ENCODE peak calls at places on chromosome 22, in six cellular contexts. J, B, X, C, Y and P are unnamed samples.

GRCh38 chr22:31343235-31344191 is 2.6 kb downstream of the PATZ1 start:
- DNase-seq in J (no peak), B (peak; percentile 40), X (no peak), C (peak; percentile 69), Y (peak; percentile 92), P (no peak)

GRCh38 chr22:31814942-31815341 is 61.1 kb downstream of the DEPDC5 start:
- DNase-seq in J (no peak), B (no peak), X (no peak), C (no peak), Y (no peak), P (no peak)

GRCh38 chr22:34800265-34800664 is 265.7 kb upstream of the ISX start:
- DNase-seq in J (no peak), B (no peak), X (no peak), C (no peak), Y (no peak), P (no peak)

GRCh38 chr22:24200616-24201212 is 19.4 kb downstream of the SUSD2 start:
- DNase-seq in J (no peak), B (no peak), X (no peak), C (no peak), Y (no peak), P (no peak)

GRCh38 chr22:35661377-35661937 is 13.2 kb downstream of the APOL6 start:
- DNase-seq in J (no peak), B (no peak), X (no peak), C (no peak), Y (no peak), P (no peak)

GRCh38 chr22:27210111-27210739 is 552.8 kb downstream of the MIAT start:
- DNase-seq in J (no peak), B (no peak), X (no peak), C (no peak), Y (no peak), P (no peak)

GRCh38 chr22:39530692-39531331 is 1.7 kb downstream of the RPS19BP1 start:
- DNase-seq in J (no peak), B (no peak), X (no peak), C (peak; percentile 44), Y (peak; percentile 89), P (no peak)

GRCh38 chr22:30903876-30904460 is 64.6 kb downstream of the MORC2 start:
- DNase-seq in J (no peak), B (no peak), X (no peak), C (no peak), Y (no peak), P (no peak)

GRCh38 chr22:46106279-46107022 is 43.9 kb upstream of the PPARA start:
- DNase-seq in J (no peak), B (no peak), X (no peak), C (no peak), Y (no peak), P (no peak)

GRCh38 chr22:33271390-33272161 is 213.4 kb upstream of the SYN3 start:
- DNase-seq in J (peak; percentile 70), B (peak; percentile 36), X (no peak), C (no peak), Y (no peak), P (no peak)

GRCh38 chr22:19109198-19110063 is 12.8 kb downstream of the DGCR2 start:
- DNase-seq in J (no peak), B (no peak), X (peak; percentile 26), C (no peak), Y (no peak), P (no peak)

GRCh38 chr22:17931400-17931825 is 92.9 kb downstream of the MICAL3 start:
- DNase-seq in J (peak; percentile 89), B (no peak), X (no peak), C (no peak), Y (no peak), P (no peak)

GRCh38 chr22:23212061-23213030 is 32.0 kb downstream of the BCR start:
- DNase-seq in J (no peak), B (no peak), X (no peak), C (peak; percentile 45), Y (no peak), P (no peak)

GRCh38 chr22:33561149-33561807 is 359.0 kb downstream of the LARGE1 start:
- DNase-seq in J (no peak), B (no peak), X (no peak), C (no peak), Y (no peak), P (no peak)

GRCh38 chr22:50274311-50274710 is 4.1 kb upstream of the MAPK11 start:
- DNase-seq in J (no peak), B (no peak), X (no peak), C (peak; percentile 71), Y (peak; percentile 60), P (no peak)

GRCh38 chr22:26553056-26553752 is 36.7 kb downstream of the TPST2 start:
- DNase-seq in J (no peak), B (no peak), X (no peak), C (no peak), Y (no peak), P (no peak)

GRCh38 chr22:17077255-17077654 is 7.5 kb upstream of the IL17RA start:
- DNase-seq in J (no peak), B (no peak), X (no peak), C (no peak), Y (no peak), P (no peak)

GRCh38 chr22:49753961-49754673 is 73.6 kb downstream of the BRD1 start:
- DNase-seq in J (peak; percentile 36), B (no peak), X (no peak), C (no peak), Y (no peak), P (no peak)

GRCh38 chr22:47604563-47604962 is 842.1 kb downstream of the TBC1D22A start:
- DNase-seq in J (no peak), B (no peak), X (no peak), C (no peak), Y (no peak), P (no peak)

GRCh38 chr22:49590851-49591445 is 236.7 kb downstream of the BRD1 start:
- DNase-seq in J (no peak), B (no peak), X (no peak), C (no peak), Y (no peak), P (no peak)

GRCh38 chr22:24482586-24482985 is 12.5 kb upstream of the UPB1 start:
- DNase-seq in J (no peak), B (no peak), X (no peak), C (no peak), Y (no peak), P (no peak)

GRCh38 chr22:26848244-26848920 is 191.0 kb downstream of the MIAT start:
- DNase-seq in J (peak; percentile 60), B (no peak), X (no peak), C (no peak), Y (no peak), P (no peak)

GRCh38 chr22:19430890-19431541 is 517 bp downstream of the HIRA start:
- DNase-seq in J (peak; percentile 71), B (peak; percentile 38), X (no peak), C (peak; percentile 58), Y (peak; percentile 66), P (no peak)

GRCh38 chr22:36144886-36145541 is 15.5 kb downstream of the APOL3 start:
- DNase-seq in J (peak; percentile 75), B (peak; percentile 66), X (no peak), C (peak; percentile 80), Y (peak; percentile 84), P (peak; percentile 39)

GRCh38 chr22:26985217-26985616 is 327.8 kb downstream of the MIAT start:
- DNase-seq in J (no peak), B (no peak), X (no peak), C (no peak), Y (no peak), P (no peak)

DNA sequence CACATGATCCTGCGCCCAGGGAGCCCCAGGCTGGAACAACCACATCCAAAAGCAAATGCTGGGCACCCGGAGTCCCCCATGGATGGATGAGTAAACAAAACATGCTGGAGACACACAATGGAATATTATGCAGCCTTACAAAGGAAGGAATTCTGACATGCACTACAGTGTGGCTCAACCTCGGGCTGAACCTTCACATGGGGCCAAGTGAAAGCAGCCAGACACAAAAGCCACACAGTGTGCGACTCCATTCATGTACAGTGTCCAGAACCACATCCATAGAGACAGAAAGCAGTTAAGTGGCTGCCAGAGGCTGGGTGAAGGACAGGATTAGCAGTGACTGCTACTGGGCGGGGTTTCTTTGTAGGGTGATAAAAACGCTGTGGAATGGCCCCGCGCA is 10.1 kb downstream of the POLR3H start:
- DNase-seq in J (no peak), B (no peak), X (no peak), C (no peak), Y (no peak), P (no peak)
- H3K4me1 ChIP-seq in J (no peaks in the 10 kb centered on the region), B (no peaks in the 10 kb centered on the region), X (no peaks in the 10 kb centered on the region), C (no peaks in the 10 kb centered on the region), Y (peaks cover 3% of the 10 kb centered on the region), P (peaks cover 4% of the 10 kb centered on the region)

GRCh38 chr22:42893366-42894150 is 36.5 kb upstream of the ARFGAP3 start:
- DNase-seq in J (no peak), B (no peak), X (no peak), C (no peak), Y (no peak), P (no peak)
- H3K27ac ChIP-seq in J (peak overlapping the region; percentile 92), B (no peak overlapping the region), X (no peak overlapping the region), C (no peak overlapping the region), Y (no peak overlapping the region), P (no peak overlapping the region)

GRCh38 chr22:20549232-20549841 is 41.9 kb downstream of the MED15 start:
- DNase-seq in J (peak; percentile 54), B (peak; percentile 33), X (peak; percentile 61), C (no peak), Y (peak; percentile 26), P (no peak)
- H3K4me1 ChIP-seq in J (peaks cover 87% of the 10 kb centered on the region), B (peaks cover 44% of the 10 kb centered on the region), X (peaks cover 92% of the 10 kb centered on the region), C (peaks cover 38% of the 10 kb centered on the region), Y (peaks cover 4% of the 10 kb centered on the region), P (no peaks in the 10 kb centered on the region)

GRCh38 chr22:29231971-29232959 is 26.6 kb downstream of the EMID1 start:
- DNase-seq in J (peak; percentile 69), B (no peak), X (no peak), C (no peak), Y (no peak), P (no peak)
- H3K27ac ChIP-seq in J (no peak overlapping the region), B (peak overlapping the region; percentile 42), X (no peak overlapping the region), C (no peak overlapping the region), Y (no peak overlapping the region), P (no peak overlapping the region)

DNA sequence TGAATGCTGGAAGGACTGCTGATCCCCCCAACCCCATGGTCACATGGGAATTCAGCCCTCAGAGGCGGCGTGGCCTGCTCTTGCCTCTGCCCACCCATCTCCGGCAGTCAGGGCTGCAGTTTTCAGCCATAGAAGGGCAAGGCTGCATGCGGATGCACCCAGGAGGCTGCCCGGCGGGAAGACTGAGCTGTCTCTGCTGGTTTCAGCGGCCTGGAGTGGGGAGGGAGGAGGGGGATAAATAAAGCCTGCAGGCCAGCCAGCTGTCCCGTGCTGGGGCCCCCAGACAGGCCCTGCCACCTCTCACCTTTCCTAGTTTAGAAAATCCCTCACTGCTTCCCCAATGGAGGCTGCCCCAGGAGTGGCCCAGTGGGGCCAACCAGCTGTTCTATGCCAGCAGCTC is 4.8 kb downstream of the MICALL1 start:
- DNase-seq in J (no peak), B (peak; percentile 35), X (no peak), C (no peak), Y (no peak), P (no peak)
- H3K4me1 ChIP-seq in J (peaks cover 14% of the 10 kb centered on the region), B (peaks cover 17% of the 10 kb centered on the region), X (peaks cover 17% of the 10 kb centered on the region), C (peaks cover 20% of the 10 kb centered on the region), Y (peaks cover 16% of the 10 kb centered on the region), P (peaks cover 9% of the 10 kb centered on the region)